ENCODE peak calls at places on chromosomes 1 and 21, in four cellular contexts. I is astrocyte of the cerebellum, U is uterus, T is fibroblast of pulmonary artery. H is an unnamed sample.

GRCh38 chr1:21294266-21295058 is 4.2 kb upstream of the ECE1 start:
- DNase-seq in I (no peak), U (no peak), T (no peak), H (no peak)

GRCh38 chr1:201282931-201283829 is at the start of gene PKP1:
- DNase-seq in I (no peak), U (no peak), T (no peak), H (peak; percentile 21)

GRCh38 chr1:51937112-51937511 is 53.4 kb downstream of the RAB3B start:
- DNase-seq in I (no peak), U (no peak), T (no peak), H (no peak)

GRCh38 chr21:43693981-43694380 is 24.9 kb upstream of the PDXK start:
- DNase-seq in I (no peak), U (no peak), T (no peak), H (no peak)

GRCh38 chr1:26618561-26618960 is 77.3 kb upstream of the ARID1A start:
- DNase-seq in I (no peak), U (no peak), T (no peak), H (no peak)

GRCh38 chr1:7284839-7285435 is 486.2 kb upstream of the VAMP3 start:
- DNase-seq in I (no peak), U (no peak), T (no peak), H (no peak)

GRCh38 chr21:20270365-20271055 is 727.7 kb upstream of the NCAM2 start:
- DNase-seq in I (no peak), U (no peak), T (no peak), H (no peak)

GRCh38 chr1:6508154-6508875 is 16.8 kb upstream of the PLEKHG5 start:
- DNase-seq in I (no peak), U (no peak), T (no peak), H (no peak)

GRCh38 chr21:42332557-42332956 is 17.3 kb upstream of the TFF3 start:
- DNase-seq in I (no peak), U (peak; percentile 1), T (no peak), H (no peak)

GRCh38 chr21:28541371-28542112 is 451.1 kb downstream of the LTN1 start:
- DNase-seq in I (no peak), U (no peak), T (no peak), H (no peak)

GRCh38 chr1:186454996-186455395 is 5.9 kb downstream of the PDC start:
- DNase-seq in I (no peak), U (no peak), T (no peak), H (no peak)

GRCh38 chr1:7043232-7043549 is 257.9 kb downstream of the CAMTA1 start:
- DNase-seq in I (no peak), U (no peak), T (no peak), H (no peak)

GRCh38 chr1:156571261-156571958 is 955 bp downstream of the IQGAP3 start:
- DNase-seq in I (peak; percentile 64), U (no peak), T (peak; percentile 67), H (peak; percentile 93)

GRCh38 chr1:30179942-30180543 is 543.3 kb downstream of the MATN1 start:
- DNase-seq in I (no peak), U (no peak), T (no peak), H (no peak)

GRCh38 chr1:11940260-11940921 is 5.9 kb downstream of the PLOD1 start:
- DNase-seq in I (no peak), U (no peak), T (peak; percentile 31), H (peak; percentile 47)

GRCh38 chr1:21308847-21309652 is 18.8 kb upstream of the ECE1 start:
- DNase-seq in I (peak; percentile 50), U (peak; percentile 89), T (no peak), H (peak; percentile 62)

GRCh38 chr1:11648732-11649158 is 5.5 kb downstream of the FBXO2 start:
- DNase-seq in I (no peak), U (no peak), T (no peak), H (no peak)

GRCh38 chr1:173395762-173396161 is 81.4 kb upstream of the PRDX6 start:
- DNase-seq in I (no peak), U (no peak), T (no peak), H (no peak)

GRCh38 chr1:32893198-32894018 is 7.1 kb downstream of the HPCA start:
- DNase-seq in I (no peak), U (peak; percentile 70), T (peak; percentile 18), H (no peak)
- H3K4me3 ChIP-seq in I (peak overlapping the region; percentile 44), U (peak overlapping the region; percentile 48), T (peak overlapping the region; percentile 51), H (peak overlapping the region; percentile 44)

GRCh38 chr1:24963943-24964677 is 34.0 kb upstream of the RUNX3 start:
- DNase-seq in I (no peak), U (no peak), T (no peak), H (no peak)
- TF ChIP-seq CTCF in I (no peak), U (no peak), T (no peak), H (no peak)

DNA sequence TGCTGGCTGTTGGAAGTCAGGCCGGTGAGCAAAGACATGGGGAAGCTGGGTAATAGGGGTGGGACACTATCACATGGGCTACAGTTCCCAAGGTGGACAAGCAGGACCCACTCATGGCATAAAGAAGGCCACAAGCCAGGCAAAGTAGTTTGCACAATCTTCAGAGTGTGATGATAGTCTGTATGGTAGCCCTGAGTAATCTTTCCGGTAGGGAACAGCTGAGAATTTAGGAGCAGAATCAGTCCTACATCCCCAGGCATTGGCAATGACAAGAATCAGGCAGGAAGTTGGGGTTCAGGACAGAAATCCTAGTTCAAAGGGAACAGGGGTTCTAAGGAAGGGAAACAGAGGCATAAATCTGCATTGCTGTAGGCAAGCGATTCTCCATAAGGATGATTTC is 23.9 kb upstream of the SPATA6 start:
- DNase-seq in I (no peak), U (no peak), T (no peak), H (no peak)
- H3K4me3 ChIP-seq in I (no peak overlapping the region), U (no peak overlapping the region), T (no peak overlapping the region), H (no peak overlapping the region)

GRCh38 chr21:46152939-46153258 is 2.5 kb downstream of the FTCD start:
- DNase-seq in I (no peak), U (no peak), T (no peak), H (no peak)

GRCh38 chr21:46151989-46152938 is 3.1 kb downstream of the FTCD start:
- DNase-seq in I (no peak), U (peak; percentile 14), T (no peak), H (no peak)

GRCh38 chr21:46154155-46154954 is 1.0 kb downstream of the FTCD start:
- DNase-seq in I (no peak), U (peak; percentile 15), T (no peak), H (no peak)

GRCh38 chr21:46154955-46155513 is 345 bp downstream of the FTCD start:
- DNase-seq in I (no peak), U (peak; percentile 12), T (no peak), H (no peak)

DNA sequence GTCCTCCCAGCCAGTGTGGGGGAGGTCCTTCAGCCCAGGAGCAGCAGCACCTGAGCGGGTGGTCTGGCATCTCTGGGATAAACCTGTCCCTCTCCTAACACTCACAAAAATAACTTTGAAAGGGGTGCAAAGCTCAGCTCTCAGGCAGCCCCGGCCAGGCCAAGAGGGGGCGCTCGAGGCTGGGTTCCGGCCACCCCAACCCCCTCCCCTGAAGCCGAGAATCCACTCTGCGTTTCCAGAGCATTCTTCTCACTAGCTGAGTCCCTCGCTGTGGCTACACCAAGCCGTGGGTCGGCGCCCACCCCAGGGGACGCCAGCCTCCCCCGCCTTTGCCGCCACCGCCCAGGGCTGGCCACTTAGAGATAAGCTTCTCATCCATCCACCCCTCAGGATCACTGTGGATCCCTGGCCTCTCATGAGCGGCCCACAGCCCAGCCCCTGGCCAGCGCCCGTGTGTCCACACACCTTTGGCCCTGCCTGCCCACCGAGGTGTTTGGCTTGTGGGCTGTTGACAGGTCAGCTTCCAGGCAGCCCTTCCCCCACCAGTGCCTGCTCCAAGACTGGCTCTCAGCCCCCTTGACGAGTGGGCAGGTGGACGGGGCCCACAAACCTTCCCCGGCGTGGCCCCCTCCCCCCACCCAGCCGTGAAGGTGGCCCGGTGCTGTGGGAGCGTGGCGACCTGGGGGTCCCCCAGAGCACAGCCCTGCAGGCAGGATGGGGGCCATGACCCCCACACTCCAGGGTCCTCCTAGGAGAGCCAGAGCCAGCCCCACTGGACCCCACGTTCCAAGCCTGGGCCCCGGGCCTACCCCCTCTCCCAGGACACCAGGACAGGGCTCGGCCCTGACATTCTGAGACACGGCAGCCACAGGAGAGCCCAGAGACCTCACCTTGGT is 1.9 kb downstream of the FTCD start:
- DNase-seq in I (no peak), U (peak; percentile 51), T (peak; percentile 60), H (peak; percentile 31)
- TF ChIP-seq CTCF in I (peak; percentile 76), U (peak; percentile 75), T (peak; percentile 80), H (peak; percentile 67)

GRCh38 chr1:154351363-154352068 is 26.2 kb downstream of the ATP8B2 start:
- DNase-seq in I (no peak), U (no peak), T (no peak), H (no peak)

GRCh38 chr1:154353966-154354365 is 28.6 kb downstream of the ATP8B2 start:
- DNase-seq in I (no peak), U (no peak), T (no peak), H (no peak)

GRCh38 chr1:154352245-154352580 is 26.9 kb downstream of the ATP8B2 start:
- DNase-seq in I (no peak), U (no peak), T (no peak), H (no peak)

GRCh38 chr1:154352581-154353459 is 27.5 kb downstream of the ATP8B2 start:
- DNase-seq in I (no peak), U (peak; percentile 42), T (peak; percentile 60), H (peak; percentile 65)

DNA sequence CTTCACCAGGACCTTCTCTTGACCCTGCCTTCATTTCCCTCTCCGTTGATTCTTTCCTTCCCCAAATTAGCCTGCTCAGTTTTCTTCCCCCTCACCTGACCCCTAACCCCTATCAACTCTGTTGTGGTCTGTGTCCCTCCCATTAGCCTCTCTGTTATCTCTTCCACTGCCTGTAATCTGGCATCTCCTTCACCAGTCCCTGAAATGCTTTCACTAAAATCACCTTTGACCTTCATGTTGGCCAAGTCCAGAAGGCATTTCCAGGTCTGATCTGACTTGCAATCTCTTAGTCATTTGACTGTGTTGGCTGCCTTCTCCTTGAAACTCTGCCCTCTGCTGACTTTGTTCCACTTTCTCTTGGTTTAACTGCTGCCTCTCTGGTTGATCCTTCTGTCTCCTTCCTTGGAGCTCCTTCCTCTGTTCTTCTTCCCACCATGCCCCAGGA is 28.2 kb downstream of the ATP8B2 start:
- DNase-seq in I (no peak), U (peak; percentile 41), T (peak; percentile 69), H (peak; percentile 59)
- H3K4me3 ChIP-seq in I (no peak overlapping the region), U (peak overlapping the region; percentile 32), T (no peak overlapping the region), H (no peak overlapping the region)

GRCh38 chr1:234478481-234479309 is at the start of gene TARBP1:
- DNase-seq in I (no peak), U (peak; percentile 33), T (peak; percentile 77), H (peak; percentile 73)
- TF ChIP-seq CTCF in I (peak; percentile 8), U (no peak), T (no peak), H (peak; percentile 8)

GRCh38 chr1:50873458-50874187 is 86.4 kb downstream of the FAF1 start:
- DNase-seq in I (peak; percentile 36), U (peak; percentile 20), T (peak; percentile 69), H (peak; percentile 54)
- H3K4me3 ChIP-seq in I (no peak overlapping the region), U (no peak overlapping the region), T (peak overlapping the region; percentile 32), H (peak overlapping the region; percentile 36)

DNA sequence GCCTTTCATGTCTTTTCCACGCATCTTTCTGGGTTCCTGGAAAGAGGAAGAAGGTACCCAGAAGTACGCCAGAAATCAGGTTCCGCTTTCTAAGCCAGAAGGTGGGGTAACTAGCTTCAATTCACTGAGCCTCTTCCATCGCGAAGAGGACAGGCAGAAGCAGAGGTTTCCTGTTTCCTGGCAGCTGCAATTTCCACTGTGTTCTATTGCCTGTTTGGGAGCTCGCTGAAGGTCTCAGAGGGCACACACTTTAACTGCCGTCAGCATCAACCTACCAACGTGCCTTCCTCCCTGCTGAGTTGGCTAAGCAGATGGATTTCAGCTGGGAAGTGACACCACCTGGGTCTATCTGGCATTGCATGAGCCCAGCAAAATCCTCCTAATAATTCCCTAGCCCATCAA is 10.0 kb downstream of the NCF2 start:
- DNase-seq in I (no peak), U (peak; percentile 21), T (peak; percentile 38), H (peak; percentile 13)
- TF ChIP-seq CTCF in I (no peak), U (no peak), T (peak; percentile 23), H (no peak)